ENCODE peak calls at places on chromosomes 3 and 15, in eight cellular contexts. One of them, this sample, is unnamed.

GRCh38 chr15:93311620-93312019 is 222.6 kb upstream of the RGMA start:
- DNase-seq in AG10803: no peak
- DNase-seq in GM12865: no peak
- DNase-seq in HCT116: no peak
- DNase-seq in tibial artery: no peak
- DNase-seq in A549: no peak
- DNase-seq in cardiac fibroblast: no peak
- DNase-seq in mucosa of descending colon: no peak
- DNase-seq in this sample: no peak

GRCh38 chr15:89018235-89018634 is 70.0 kb upstream of the ABHD2 start:
- DNase-seq in AG10803: peak
- DNase-seq in GM12865: no peak
- DNase-seq in HCT116: no peak
- DNase-seq in tibial artery: peak
- DNase-seq in A549: no peak
- DNase-seq in cardiac fibroblast: peak
- DNase-seq in mucosa of descending colon: no peak
- DNase-seq in this sample: no peak

GRCh38 chr3:38575279-38575843 is 74.1 kb downstream of the SCN5A start:
- DNase-seq in AG10803: no peak
- DNase-seq in GM12865: no peak
- DNase-seq in HCT116: no peak
- DNase-seq in tibial artery: peak
- DNase-seq in A549: no peak
- DNase-seq in cardiac fibroblast: no peak
- DNase-seq in mucosa of descending colon: peak
- DNase-seq in this sample: no peak

GRCh38 chr3:43001094-43001553 is 22.0 kb downstream of the GASK1A start:
- DNase-seq in AG10803: peak
- DNase-seq in GM12865: no peak
- DNase-seq in HCT116: no peak
- DNase-seq in tibial artery: peak
- DNase-seq in A549: no peak
- DNase-seq in cardiac fibroblast: peak
- DNase-seq in mucosa of descending colon: peak
- DNase-seq in this sample: no peak

GRCh38 chr3:29827756-29828155 is 546.9 kb downstream of the RBMS3 start:
- DNase-seq in AG10803: peak
- DNase-seq in GM12865: no peak
- DNase-seq in HCT116: no peak
- DNase-seq in tibial artery: no peak
- DNase-seq in A549: no peak
- DNase-seq in cardiac fibroblast: peak
- DNase-seq in mucosa of descending colon: no peak
- DNase-seq in this sample: no peak

GRCh38 chr3:42439461-42440075 is 29.2 kb upstream of the LYZL4 start:
- DNase-seq in AG10803: no peak
- DNase-seq in GM12865: no peak
- DNase-seq in HCT116: no peak
- DNase-seq in tibial artery: no peak
- DNase-seq in A549: no peak
- DNase-seq in cardiac fibroblast: no peak
- DNase-seq in mucosa of descending colon: no peak
- DNase-seq in this sample: no peak

GRCh38 chr3:81339040-81339845 is 422.2 kb downstream of the GBE1 start:
- DNase-seq in AG10803: peak
- DNase-seq in GM12865: peak
- DNase-seq in HCT116: no peak
- DNase-seq in tibial artery: no peak
- DNase-seq in A549: peak
- DNase-seq in cardiac fibroblast: peak
- DNase-seq in mucosa of descending colon: no peak
- DNase-seq in this sample: no peak

GRCh38 chr3:129888739-129889138 is 4.8 kb downstream of the TMCC1 start:
- DNase-seq in AG10803: peak
- DNase-seq in GM12865: no peak
- DNase-seq in HCT116: peak
- DNase-seq in tibial artery: no peak
- DNase-seq in A549: peak
- DNase-seq in cardiac fibroblast: peak
- DNase-seq in mucosa of descending colon: no peak
- DNase-seq in this sample: peak

GRCh38 chr3:134494539-134494938 is 8.7 kb downstream of the CEP63 start:
- DNase-seq in AG10803: no peak
- DNase-seq in GM12865: no peak
- DNase-seq in HCT116: no peak
- DNase-seq in tibial artery: no peak
- DNase-seq in A549: no peak
- DNase-seq in cardiac fibroblast: peak
- DNase-seq in mucosa of descending colon: no peak
- DNase-seq in this sample: no peak

GRCh38 chr3:20736287-20736686 is 550.3 kb upstream of the SGO1 start:
- DNase-seq in AG10803: no peak
- DNase-seq in GM12865: no peak
- DNase-seq in HCT116: no peak
- DNase-seq in tibial artery: no peak
- DNase-seq in A549: no peak
- DNase-seq in cardiac fibroblast: no peak
- DNase-seq in mucosa of descending colon: no peak
- DNase-seq in this sample: no peak

GRCh38 chr3:196868297-196868661 is 559 bp downstream of the SENP5 start:
- DNase-seq in AG10803: peak
- DNase-seq in GM12865: peak
- DNase-seq in HCT116: no peak
- DNase-seq in tibial artery: no peak
- DNase-seq in A549: no peak
- DNase-seq in cardiac fibroblast: peak
- DNase-seq in mucosa of descending colon: no peak
- DNase-seq in this sample: no peak

GRCh38 chr15:66670198-66670597 is 31.8 kb upstream of the SMAD6 start:
- DNase-seq in AG10803: no peak
- DNase-seq in GM12865: no peak
- DNase-seq in HCT116: no peak
- DNase-seq in tibial artery: no peak
- DNase-seq in A549: no peak
- DNase-seq in cardiac fibroblast: no peak
- DNase-seq in mucosa of descending colon: no peak
- DNase-seq in this sample: no peak

GRCh38 chr3:46845860-46846623 is 17.2 kb downstream of the MYL3 start:
- DNase-seq in AG10803: peak
- DNase-seq in GM12865: peak
- DNase-seq in HCT116: no peak
- DNase-seq in tibial artery: peak
- DNase-seq in A549: no peak
- DNase-seq in cardiac fibroblast: peak
- DNase-seq in mucosa of descending colon: peak
- DNase-seq in this sample: no peak

GRCh38 chr15:35624881-35625280 is 78.9 kb upstream of the DPH6 start:
- DNase-seq in AG10803: peak
- DNase-seq in GM12865: no peak
- DNase-seq in HCT116: no peak
- DNase-seq in tibial artery: peak
- DNase-seq in A549: no peak
- DNase-seq in cardiac fibroblast: peak
- DNase-seq in mucosa of descending colon: no peak
- DNase-seq in this sample: no peak

GRCh38 chr3:18499256-18499655 is 74.1 kb upstream of the SATB1 start:
- DNase-seq in AG10803: no peak
- DNase-seq in GM12865: peak
- DNase-seq in HCT116: no peak
- DNase-seq in tibial artery: no peak
- DNase-seq in A549: no peak
- DNase-seq in cardiac fibroblast: no peak
- DNase-seq in mucosa of descending colon: no peak
- DNase-seq in this sample: no peak

GRCh38 chr3:99925584-99925983 is 107.9 kb downstream of the CMSS1 start:
- DNase-seq in AG10803: peak
- DNase-seq in GM12865: no peak
- DNase-seq in HCT116: no peak
- DNase-seq in tibial artery: peak
- DNase-seq in A549: peak
- DNase-seq in cardiac fibroblast: peak
- DNase-seq in mucosa of descending colon: no peak
- DNase-seq in this sample: peak

GRCh38 chr3:88807471-88808090 is 299.8 kb upstream of the EPHA3 start:
- DNase-seq in AG10803: peak
- DNase-seq in GM12865: no peak
- DNase-seq in HCT116: no peak
- DNase-seq in tibial artery: no peak
- DNase-seq in A549: no peak
- DNase-seq in cardiac fibroblast: peak
- DNase-seq in mucosa of descending colon: no peak
- DNase-seq in this sample: no peak

GRCh38 chr15:96678386-96678785 is 347.9 kb downstream of the NR2F2 start:
- DNase-seq in AG10803: no peak
- DNase-seq in GM12865: no peak
- DNase-seq in HCT116: no peak
- DNase-seq in tibial artery: no peak
- DNase-seq in A549: no peak
- DNase-seq in cardiac fibroblast: no peak
- DNase-seq in mucosa of descending colon: no peak
- DNase-seq in this sample: no peak
- TF ChIP-seq CTCF in AG10803: no peak
- TF ChIP-seq CTCF in GM12865: no peak
- TF ChIP-seq CTCF in HCT116: no peak
- TF ChIP-seq CTCF in tibial artery: no peak
- TF ChIP-seq CTCF in A549: no peak
- TF ChIP-seq CTCF in cardiac fibroblast: no peak
- TF ChIP-seq CTCF in mucosa of descending colon: no peak
- TF ChIP-seq CTCF in this sample: no peak

GRCh38 chr3:169657351-169658124 is 6.0 kb downstream of the MECOM start:
- DNase-seq in AG10803: no peak
- DNase-seq in GM12865: no peak
- DNase-seq in HCT116: no peak
- DNase-seq in tibial artery: no peak
- DNase-seq in A549: no peak
- DNase-seq in cardiac fibroblast: no peak
- DNase-seq in mucosa of descending colon: no peak
- DNase-seq in this sample: no peak
- H3K4me3 ChIP-seq in AG10803: no peak
- H3K4me3 ChIP-seq in GM12865: no peak
- H3K4me3 ChIP-seq in HCT116: no peak
- H3K4me3 ChIP-seq in tibial artery: peak
- H3K4me3 ChIP-seq in A549: no peak
- H3K4me3 ChIP-seq in cardiac fibroblast: no peak
- H3K4me3 ChIP-seq in mucosa of descending colon: no peak
- H3K4me3 ChIP-seq in this sample: no peak

DNA sequence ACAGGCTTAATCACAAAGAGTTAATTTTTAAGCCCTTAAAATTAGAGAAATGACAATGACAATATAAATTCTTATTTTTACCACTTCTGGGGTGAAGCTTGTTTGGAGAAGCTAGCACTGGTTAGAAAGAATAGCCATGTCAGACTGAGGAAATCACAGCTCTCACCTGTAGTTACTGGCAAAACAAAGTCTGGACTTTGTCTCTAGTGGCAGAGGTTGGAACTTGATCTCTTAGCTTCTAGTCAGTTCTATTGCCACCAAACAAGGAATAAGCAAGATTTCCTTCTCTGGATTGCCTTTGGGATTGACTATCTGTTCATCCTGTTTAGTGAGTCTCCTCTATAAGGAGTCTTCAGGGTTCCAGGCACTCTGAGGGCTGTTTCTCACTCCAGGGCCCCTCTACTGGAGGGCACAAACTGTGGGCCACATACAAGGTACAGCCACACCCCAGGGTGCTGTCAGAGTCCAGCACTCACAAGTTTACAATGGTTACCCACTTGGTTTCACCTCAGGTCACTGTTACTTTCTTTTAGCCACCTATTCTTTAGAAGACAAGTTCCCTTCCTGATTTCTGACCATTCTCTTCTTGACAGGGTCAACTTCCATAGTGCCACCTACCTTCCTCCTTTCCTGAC is 426.6 kb upstream of the THBS1 start:
- DNase-seq in AG10803: no peak
- DNase-seq in GM12865: no peak
- DNase-seq in HCT116: no peak
- DNase-seq in tibial artery: no peak
- DNase-seq in A549: no peak
- DNase-seq in cardiac fibroblast: no peak
- DNase-seq in mucosa of descending colon: no peak
- DNase-seq in this sample: no peak
- TF ChIP-seq CTCF in AG10803: peak
- TF ChIP-seq CTCF in GM12865: peak
- TF ChIP-seq CTCF in HCT116: peak
- TF ChIP-seq CTCF in tibial artery: no peak
- TF ChIP-seq CTCF in A549: no peak
- TF ChIP-seq CTCF in cardiac fibroblast: peak
- TF ChIP-seq CTCF in mucosa of descending colon: peak
- TF ChIP-seq CTCF in this sample: no peak

GRCh38 chr3:103337179-103337845 is 902.5 kb downstream of the ZPLD1 start:
- DNase-seq in AG10803: no peak
- DNase-seq in GM12865: no peak
- DNase-seq in HCT116: no peak
- DNase-seq in tibial artery: no peak
- DNase-seq in A549: no peak
- DNase-seq in cardiac fibroblast: no peak
- DNase-seq in mucosa of descending colon: no peak
- DNase-seq in this sample: no peak
- H3K4me3 ChIP-seq in AG10803: no peak
- H3K4me3 ChIP-seq in GM12865: no peak
- H3K4me3 ChIP-seq in HCT116: no peak
- H3K4me3 ChIP-seq in tibial artery: no peak
- H3K4me3 ChIP-seq in A549: no peak
- H3K4me3 ChIP-seq in cardiac fibroblast: no peak
- H3K4me3 ChIP-seq in mucosa of descending colon: no peak
- H3K4me3 ChIP-seq in this sample: no peak